ENCODE peak calls at places on chromosomes 11 and 22, in four cellular contexts. P is activated CD8-positive, alpha-beta T cell treated with anti-CD3 and anti-CD28 coated beads for 36 hours; A is foreskin fibroblast; J is H9. V is an unnamed sample.

GRCh38 chr11:114348200-114349191 is 51.8 kb downstream of the C11orf71 start:
- DNase-seq in A (peak), J (peak), P (peak), V (peak)

GRCh38 chr11:16408619-16409018 is 52.3 kb upstream of the SOX6 start:
- DNase-seq in A (no peak), J (no peak), P (no peak), V (no peak)

GRCh38 chr11:116840224-116840745 is 2.9 kb upstream of the APOA1 start:
- DNase-seq in P (no peak), J (peak), A (peak), V (peak)

GRCh38 chr11:65311197-65311631 is 3.5 kb upstream of the CDC42EP2 start:
- DNase-seq in A (no peak), P (no peak), J (no peak), V (no peak)

GRCh38 chr11:57476883-57477506 is 16.7 kb downstream of the RTN4RL2 start:
- DNase-seq in J (peak), A (peak), P (peak), V (peak)

GRCh38 chr11:10878408-10879214 is 20.8 kb upstream of the ZBED5 start:
- DNase-seq in J (peak), P (no peak), A (no peak), V (peak)

GRCh38 chr11:65595921-65596281 is 301 bp upstream of the KCNK7 start:
- DNase-seq in J (no peak), P (no peak), A (no peak), V (no peak)

GRCh38 chr11:111569476-111569875 is 29.0 kb downstream of the LAYN start:
- DNase-seq in J (no peak), A (no peak), P (no peak), V (no peak)

GRCh38 chr11:130421199-130421585 is 7.2 kb downstream of the ADAMTS8 start:
- DNase-seq in A (no peak), P (no peak), J (no peak), V (no peak)

GRCh38 chr11:66729447-66729846 is 431 bp upstream of the SPTBN2 start:
- DNase-seq in P (no peak), J (no peak), A (no peak), V (no peak)

GRCh38 chr11:111220716-111221115 is 24.8 kb upstream of the POU2AF2 start:
- DNase-seq in J (no peak), P (no peak), A (no peak), V (no peak)

GRCh38 chr11:90392692-90393091 is 169.8 kb upstream of the CHORDC1 start:
- DNase-seq in A (no peak), P (no peak), J (no peak), V (no peak)

GRCh38 chr11:111045408-111045806 is 200.1 kb upstream of the POU2AF2 start:
- DNase-seq in P (no peak), A (no peak), J (no peak), V (no peak)

GRCh38 chr11:126500981-126501380 is 145.5 kb downstream of the ST3GAL4 start:
- DNase-seq in P (no peak), J (no peak), A (no peak), V (no peak)

GRCh38 chr11:13010737-13011342 is 1.7 kb downstream of the RASSF10 start:
- DNase-seq in J (peak), A (no peak), P (no peak), V (no peak)

GRCh38 chr11:36398261-36398953 is 102.3 kb downstream of the PRR5L start:
- DNase-seq in A (no peak), J (no peak), P (no peak), V (no peak)

GRCh38 chr11:210803-211180 is 3.3 kb downstream of the RIC8A start:
- DNase-seq in J (no peak), A (no peak), P (no peak), V (no peak)

GRCh38 chr11:5178046-5178837 is 22.2 kb downstream of the OR51V1 start:
- DNase-seq in A (no peak), P (no peak), J (no peak), V (no peak)

GRCh38 chr11:64271339-64272132 is 12.9 kb downstream of the BAD start:
- DNase-seq in A (peak), J (peak), P (peak), V (peak)

GRCh38 chr11:61138940-61139339 is 22.3 kb downstream of the VPS37C start:
- DNase-seq in A (no peak), P (no peak), J (no peak), V (no peak)

DNA sequence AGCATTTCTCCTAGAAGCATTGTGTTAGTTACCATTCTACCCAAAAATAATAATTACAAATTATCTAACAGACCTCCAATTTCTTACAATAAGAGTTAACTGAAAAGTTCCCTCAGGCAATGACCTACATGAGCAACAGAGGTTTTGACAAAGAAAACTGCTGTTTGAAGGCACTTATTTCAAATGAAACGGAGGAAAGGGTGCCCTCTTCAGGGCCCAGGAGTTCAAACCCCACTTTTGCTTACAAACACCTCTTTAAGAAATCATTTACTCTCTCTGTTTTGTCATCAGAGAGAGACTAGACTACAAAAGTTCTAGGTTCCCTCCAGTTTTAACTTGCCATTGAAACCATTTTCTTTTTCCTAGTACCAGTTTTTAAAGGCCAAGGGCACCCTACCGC is 56.7 kb downstream of the AMBRA1 start:
- DNase-seq in P (no peak), J (no peak), A (no peak), V (no peak)
- TF ChIP-seq CTCF in P (no peak), J (peak), A (no peak), V (no peak)

DNA sequence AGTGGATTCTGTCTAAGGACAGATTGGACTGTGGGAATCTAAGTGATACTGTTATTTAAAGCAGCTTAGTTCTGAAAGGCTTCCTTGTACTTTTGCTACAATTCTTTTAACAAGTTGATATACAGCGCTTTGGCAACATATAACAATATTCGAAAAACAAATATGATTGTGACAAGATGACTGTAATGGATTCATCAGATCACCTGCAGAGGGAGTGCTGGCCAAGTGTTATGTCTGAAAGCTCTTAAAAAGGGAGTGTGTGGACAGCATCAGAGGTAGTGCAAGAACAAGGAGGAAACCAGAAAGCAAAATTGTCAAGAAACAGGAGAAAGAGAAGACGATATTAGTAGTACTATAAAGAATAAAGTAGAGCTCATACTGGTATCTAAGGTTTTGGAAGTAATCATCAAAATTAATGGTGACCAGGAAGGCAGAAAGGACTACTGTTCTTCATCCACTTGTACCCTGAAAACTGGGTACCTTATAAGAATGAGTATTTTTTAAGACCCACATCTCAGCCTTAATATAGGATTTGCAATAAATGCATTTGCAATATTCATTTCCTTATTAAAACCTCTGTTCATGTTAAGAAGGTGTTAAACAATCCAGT is 1112.0 kb upstream of the CCDC90B start:
- DNase-seq in P (no peak), J (no peak), A (no peak), V (peak)
- TF ChIP-seq CTCF in P (no peak), J (peak), A (no peak), V (peak)

GRCh38 chr11:30741039-30741550 is 154.9 kb upstream of the MPPED2 start:
- DNase-seq in P (no peak), J (no peak), A (peak), V (no peak)

GRCh38 chr11:30730011-30730410 is 143.9 kb upstream of the MPPED2 start:
- DNase-seq in J (no peak), P (no peak), A (no peak), V (no peak)

GRCh38 chr11:30733748-30734147 is 147.6 kb upstream of the MPPED2 start:
- DNase-seq in J (no peak), P (no peak), A (no peak), V (no peak)

GRCh38 chr11:30740071-30740470 is 153.9 kb upstream of the MPPED2 start:
- DNase-seq in A (no peak), P (no peak), J (no peak), V (no peak)

GRCh38 chr11:30735946-30736345 is 149.8 kb upstream of the MPPED2 start:
- DNase-seq in A (no peak), J (no peak), P (no peak), V (no peak)
- TF ChIP-seq CTCF in A (no peak), J (peak), P (no peak), V (no peak)

GRCh38 chr11:27076121-27076589 is 35.5 kb downstream of the BBOX1 start:
- DNase-seq in P (no peak), J (no peak), A (no peak), V (no peak)
- TF ChIP-seq CTCF in P (no peak), J (no peak), A (no peak), V (no peak)

GRCh38 chr22:19853058-19853878 is 1.4 kb downstream of the GNB1L start:
- DNase-seq in A (no peak), P (no peak), J (no peak), V (no peak)
- TF ChIP-seq CTCF in A (no peak), P (no peak), J (no peak), V (no peak)

GRCh38 chr11:22467741-22468140 is 129.6 kb downstream of the SLC17A6 start:
- DNase-seq in A (no peak), J (no peak), P (no peak), V (no peak)

GRCh38 chr11:22474621-22475020 is 136.4 kb downstream of the SLC17A6 start:
- DNase-seq in P (no peak), A (no peak), J (no peak), V (no peak)

GRCh38 chr11:22471405-22471804 is 133.2 kb downstream of the SLC17A6 start:
- DNase-seq in J (no peak), P (no peak), A (no peak), V (no peak)

GRCh38 chr11:22476589-22476988 is 138.4 kb downstream of the SLC17A6 start:
- DNase-seq in A (no peak), P (no peak), J (no peak), V (no peak)

DNA sequence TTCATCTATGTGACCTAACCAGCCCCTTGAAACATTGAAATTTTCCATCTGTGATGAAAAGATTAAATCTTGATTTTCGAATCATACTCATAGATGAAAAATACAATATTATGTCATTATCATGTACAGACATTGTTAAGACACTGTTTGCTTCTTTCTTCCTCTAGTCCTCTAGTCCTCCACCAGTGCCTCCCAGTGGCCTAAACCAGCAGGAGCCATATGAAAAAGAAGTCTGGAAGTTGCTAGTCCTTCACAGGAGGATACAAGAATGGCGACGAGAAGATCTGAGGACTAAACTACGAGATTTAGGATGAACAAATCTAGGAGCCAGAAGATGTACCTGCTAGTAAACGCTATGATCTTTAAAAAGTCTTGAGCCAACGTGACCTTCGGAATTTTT is 134.1 kb downstream of the SLC17A6 start:
- DNase-seq in J (peak), P (no peak), A (no peak), V (no peak)
- TF ChIP-seq CTCF in J (peak), P (no peak), A (no peak), V (no peak)

DNA sequence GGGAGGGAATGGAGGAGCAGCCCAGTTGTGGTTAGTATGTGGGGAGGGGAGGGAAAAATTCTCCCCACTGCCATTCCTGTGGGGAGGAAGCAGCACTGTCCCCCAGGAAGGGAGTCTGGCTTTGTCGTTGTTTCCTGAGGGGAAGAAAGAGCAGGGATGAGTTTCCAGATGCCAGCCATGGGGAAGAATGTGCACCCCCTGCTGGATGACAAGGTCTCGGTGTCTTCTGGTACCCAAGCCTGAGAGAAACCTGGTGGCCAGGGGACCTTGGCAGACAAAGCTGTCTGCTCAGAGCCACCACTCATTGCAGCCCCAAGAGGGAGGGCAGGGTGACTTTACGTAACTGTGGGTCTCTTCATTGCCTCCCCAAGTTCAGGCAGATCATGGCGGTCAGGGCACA is 81.3 kb upstream of the CD82 start:
- DNase-seq in J (peak), A (no peak), P (no peak), V (peak)
- TF ChIP-seq CTCF in J (peak), A (peak), P (peak), V (peak)